ENCODE peak calls at places on chromosome 12, in five cellular contexts. One of them, this sample, is unnamed.

GRCh38 chr12:55822228-55822627 is 4.4 kb downstream of the ORMDL2 start:
- DNase-seq in sigmoid colon: no peak
- DNase-seq in Calu3: peak
- DNase-seq in epithelial cell of proximal tubule: no peak
- DNase-seq in stomach: no peak
- DNase-seq in this sample: no peak

GRCh38 chr12:110937104-110937641 is 16.8 kb upstream of the MYL2 start:
- DNase-seq in epithelial cell of proximal tubule: no peak
- DNase-seq in Calu3: peak
- DNase-seq in stomach: peak
- DNase-seq in sigmoid colon: no peak
- DNase-seq in this sample: no peak

GRCh38 chr12:7806863-7807487 is 17.8 kb downstream of the NANOG start:
- DNase-seq in stomach: peak
- DNase-seq in epithelial cell of proximal tubule: no peak
- DNase-seq in sigmoid colon: no peak
- DNase-seq in Calu3: peak
- DNase-seq in this sample: peak

GRCh38 chr12:96500686-96501085 is 11.3 kb downstream of the CFAP54 start:
- DNase-seq in Calu3: peak
- DNase-seq in stomach: no peak
- DNase-seq in sigmoid colon: no peak
- DNase-seq in epithelial cell of proximal tubule: no peak
- DNase-seq in this sample: no peak

GRCh38 chr12:32049956-32050355 is 56.7 kb upstream of the BICD1 start:
- DNase-seq in sigmoid colon: no peak
- DNase-seq in stomach: no peak
- DNase-seq in Calu3: no peak
- DNase-seq in epithelial cell of proximal tubule: no peak
- DNase-seq in this sample: no peak

GRCh38 chr12:11654338-11654737 is 4.9 kb downstream of the ETV6 start:
- DNase-seq in Calu3: no peak
- DNase-seq in stomach: no peak
- DNase-seq in epithelial cell of proximal tubule: no peak
- DNase-seq in sigmoid colon: no peak
- DNase-seq in this sample: no peak

GRCh38 chr12:115998119-115998633 is 279.3 kb downstream of the MED13L start:
- DNase-seq in sigmoid colon: no peak
- DNase-seq in Calu3: peak
- DNase-seq in epithelial cell of proximal tubule: peak
- DNase-seq in stomach: no peak
- DNase-seq in this sample: no peak

GRCh38 chr12:65106948-65107347 is 14.2 kb downstream of the WIF1 start:
- DNase-seq in stomach: no peak
- DNase-seq in epithelial cell of proximal tubule: no peak
- DNase-seq in sigmoid colon: no peak
- DNase-seq in Calu3: no peak
- DNase-seq in this sample: no peak

GRCh38 chr12:26651566-26652188 is 181.3 kb downstream of the ITPR2 start:
- DNase-seq in sigmoid colon: no peak
- DNase-seq in Calu3: peak
- DNase-seq in stomach: peak
- DNase-seq in epithelial cell of proximal tubule: peak
- DNase-seq in this sample: peak

GRCh38 chr12:50615534-50616296 is 110.9 kb downstream of the DIP2B start:
- DNase-seq in stomach: no peak
- DNase-seq in sigmoid colon: no peak
- DNase-seq in Calu3: no peak
- DNase-seq in epithelial cell of proximal tubule: no peak
- DNase-seq in this sample: no peak

GRCh38 chr12:71472441-71472911 is 32.9 kb downstream of the LGR5 start:
- DNase-seq in sigmoid colon: no peak
- DNase-seq in Calu3: no peak
- DNase-seq in epithelial cell of proximal tubule: no peak
- DNase-seq in stomach: no peak
- DNase-seq in this sample: no peak

GRCh38 chr12:112788205-112788604 is 3.3 kb upstream of the RPH3A start:
- DNase-seq in sigmoid colon: no peak
- DNase-seq in epithelial cell of proximal tubule: no peak
- DNase-seq in stomach: no peak
- DNase-seq in Calu3: no peak
- DNase-seq in this sample: no peak
- TF ChIP-seq CTCF in sigmoid colon: no peak
- TF ChIP-seq CTCF in epithelial cell of proximal tubule: peak
- TF ChIP-seq CTCF in stomach: no peak
- TF ChIP-seq CTCF in Calu3: no peak
- TF ChIP-seq CTCF in this sample: no peak

GRCh38 chr12:54337854-54338650 is 13.1 kb downstream of the COPZ1 start:
- DNase-seq in sigmoid colon: no peak
- DNase-seq in Calu3: no peak
- DNase-seq in stomach: no peak
- DNase-seq in epithelial cell of proximal tubule: no peak
- DNase-seq in this sample: no peak
- TF ChIP-seq CTCF in sigmoid colon: no peak
- TF ChIP-seq CTCF in Calu3: no peak
- TF ChIP-seq CTCF in stomach: no peak
- TF ChIP-seq CTCF in epithelial cell of proximal tubule: no peak
- TF ChIP-seq CTCF in this sample: no peak

GRCh38 chr12:58745348-58746125 is 174.8 kb downstream of the LRIG3 start:
- DNase-seq in epithelial cell of proximal tubule: no peak
- DNase-seq in stomach: no peak
- DNase-seq in Calu3: no peak
- DNase-seq in sigmoid colon: no peak
- DNase-seq in this sample: no peak
- TF ChIP-seq CTCF in epithelial cell of proximal tubule: no peak
- TF ChIP-seq CTCF in stomach: no peak
- TF ChIP-seq CTCF in Calu3: no peak
- TF ChIP-seq CTCF in sigmoid colon: no peak
- TF ChIP-seq CTCF in this sample: no peak

GRCh38 chr12:29769162-29769820 is 14.5 kb downstream of the TMTC1 start:
- DNase-seq in stomach: no peak
- DNase-seq in Calu3: no peak
- DNase-seq in sigmoid colon: no peak
- DNase-seq in epithelial cell of proximal tubule: no peak
- DNase-seq in this sample: no peak
- TF ChIP-seq CTCF in stomach: no peak
- TF ChIP-seq CTCF in Calu3: no peak
- TF ChIP-seq CTCF in sigmoid colon: no peak
- TF ChIP-seq CTCF in epithelial cell of proximal tubule: no peak
- TF ChIP-seq CTCF in this sample: no peak

GRCh38 chr12:45282411-45282810 is 66.5 kb downstream of the ANO6 start:
- DNase-seq in sigmoid colon: no peak
- DNase-seq in stomach: no peak
- DNase-seq in Calu3: no peak
- DNase-seq in epithelial cell of proximal tubule: no peak
- DNase-seq in this sample: no peak

GRCh38 chr12:45281994-45282393 is 66.1 kb downstream of the ANO6 start:
- DNase-seq in sigmoid colon: no peak
- DNase-seq in Calu3: no peak
- DNase-seq in epithelial cell of proximal tubule: no peak
- DNase-seq in stomach: no peak
- DNase-seq in this sample: no peak

GRCh38 chr12:45285717-45286116 is 69.8 kb downstream of the ANO6 start:
- DNase-seq in Calu3: no peak
- DNase-seq in epithelial cell of proximal tubule: no peak
- DNase-seq in sigmoid colon: no peak
- DNase-seq in stomach: no peak
- DNase-seq in this sample: no peak

GRCh38 chr12:45286621-45287020 is 70.7 kb downstream of the ANO6 start:
- DNase-seq in epithelial cell of proximal tubule: no peak
- DNase-seq in stomach: no peak
- DNase-seq in Calu3: no peak
- DNase-seq in sigmoid colon: no peak
- DNase-seq in this sample: no peak

DNA sequence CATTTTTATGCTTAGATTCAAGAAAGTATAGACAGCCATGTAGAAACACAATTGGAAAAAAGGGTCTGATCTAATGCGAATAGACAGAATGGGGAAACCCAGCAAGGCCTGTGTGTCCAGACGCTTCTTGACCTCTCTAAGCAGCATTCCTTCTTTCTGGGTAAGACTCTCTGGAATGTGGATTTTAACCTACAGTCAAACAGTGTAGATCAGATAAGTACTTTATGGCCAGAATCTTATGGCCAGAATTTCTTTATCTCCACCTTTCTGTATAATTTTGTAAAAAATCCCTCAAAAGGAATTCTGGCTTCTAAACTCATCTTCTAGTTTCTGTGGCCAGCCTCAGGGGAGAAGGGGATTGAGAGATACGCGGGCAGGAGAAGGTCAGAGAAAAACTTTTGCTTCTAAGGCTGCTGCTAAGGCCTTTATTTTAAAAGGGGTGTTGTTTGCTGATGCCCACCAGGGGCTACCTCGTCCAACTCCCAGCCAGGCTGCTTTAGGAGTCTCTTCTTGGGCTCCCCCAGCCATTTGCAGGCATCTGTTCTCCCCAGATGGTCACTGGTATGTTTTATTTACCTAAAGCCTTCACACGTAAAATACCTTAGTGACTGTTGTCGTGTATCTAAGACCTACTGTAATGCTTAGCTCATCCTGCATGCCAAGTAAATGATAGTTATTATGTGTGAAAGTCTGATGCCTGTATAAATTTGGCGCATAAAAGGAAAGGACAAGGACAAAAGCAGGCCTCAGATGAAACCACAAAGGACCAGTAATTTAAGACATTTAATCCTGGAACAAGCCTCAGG is 68.4 kb downstream of the ANO6 start:
- DNase-seq in epithelial cell of proximal tubule: no peak
- DNase-seq in sigmoid colon: no peak
- DNase-seq in stomach: no peak
- DNase-seq in Calu3: peak
- DNase-seq in this sample: no peak
- TF ChIP-seq CTCF in epithelial cell of proximal tubule: no peak
- TF ChIP-seq CTCF in sigmoid colon: no peak
- TF ChIP-seq CTCF in stomach: no peak
- TF ChIP-seq CTCF in Calu3: no peak
- TF ChIP-seq CTCF in this sample: no peak